ENCODE peak calls at places on chromosomes 2 and 18, in four cellular contexts. N is neural progenitor cell, K is fibroblast of lung, S is SK-N-SH. X is an unnamed sample.

GRCh38 chr18:73283788-73284187 is 416.0 kb upstream of the NETO1 start:
- DNase-seq in S (no peak), K (peak; percentile 10), N (no peak), X (no peak)

GRCh38 chr2:180240774-180241173 is 233.7 kb upstream of the CWC22 start:
- DNase-seq in N (no peak), K (peak; percentile 41), S (no peak), X (no peak)

GRCh38 chr2:109454304-109454703 is 159.5 kb downstream of the SEPTIN10 start:
- DNase-seq in S (no peak), N (no peak), K (no peak), X (no peak)

GRCh38 chr18:72973831-72974230 is 106.0 kb upstream of the NETO1 start:
- DNase-seq in N (no peak), K (no peak), S (no peak), X (no peak)

GRCh38 chr2:226121339-226121738 is 678.3 kb downstream of the IRS1 start:
- DNase-seq in K (peak; percentile 93), N (no peak), S (no peak), X (no peak)

GRCh38 chr18:58862404-58862803 is 2.3 kb upstream of the ZNF532 start:
- DNase-seq in N (peak; percentile 47), K (no peak), S (no peak), X (no peak)

GRCh38 chr2:37585295-37585908 is 86.0 kb downstream of the CDC42EP3 start:
- DNase-seq in N (no peak), S (no peak), K (peak; percentile 72), X (peak; percentile 32)

GRCh38 chr2:158391876-158392275 is 64.7 kb downstream of the CCDC148 start:
- DNase-seq in S (no peak), K (peak; percentile 6), N (no peak), X (no peak)

GRCh38 chr2:11014026-11014425 is 102.3 kb downstream of the KCNF1 start:
- DNase-seq in S (no peak), N (no peak), K (no peak), X (no peak)

GRCh38 chr18:42255908-42256765 is 301.1 kb downstream of the PIK3C3 start:
- DNase-seq in S (no peak), N (no peak), K (no peak), X (no peak)

GRCh38 chr18:32048507-32049091 is 30.0 kb downstream of the RNF125 start:
- DNase-seq in K (peak; percentile 33), S (no peak), N (no peak), X (no peak)

GRCh38 chr2:201901770-201902169 is 95.4 kb downstream of the CDK15 start:
- DNase-seq in N (peak; percentile 72), K (no peak), S (no peak), X (no peak)

GRCh38 chr18:62045316-62045715 is 141.5 kb downstream of the PIGN start:
- DNase-seq in N (no peak), K (no peak), S (no peak), X (no peak)

GRCh38 chr2:237691200-237691907 is 64.0 kb downstream of the LRRFIP1 start:
- DNase-seq in K (no peak), S (no peak), N (peak; percentile 65), X (no peak)

GRCh38 chr2:71646028-71646427 is 192.7 kb downstream of the DYSF start:
- DNase-seq in S (no peak), N (no peak), K (peak; percentile 10), X (no peak)

GRCh38 chr2:1487758-1488715 is 74.8 kb downstream of the TPO start:
- DNase-seq in K (no peak), N (peak; percentile 14), S (peak; percentile 27), X (no peak)

GRCh38 chr2:85852979-85853498 is 35.8 kb downstream of the ST3GAL5 start:
- DNase-seq in K (no peak), S (peak; percentile 50), N (no peak), X (peak; percentile 66)

GRCh38 chr18:63378919-63379638 is 12.1 kb upstream of the KDSR start:
- DNase-seq in S (no peak), K (no peak), N (no peak), X (no peak)

GRCh38 chr2:219429958-219430586 is 4.6 kb upstream of the SPEG start:
- DNase-seq in S (no peak), K (no peak), N (no peak), X (no peak)

GRCh38 chr2:175166216-175166824 is 1.7 kb downstream of the ATF2 start:
- DNase-seq in N (no peak), K (no peak), S (no peak), X (no peak)

GRCh38 chr2:127105656-127106456 is 1.1 kb downstream of the BIN1 start:
- DNase-seq in S (peak; percentile 80), K (peak; percentile 69), N (peak; percentile 73), X (peak; percentile 85)

GRCh38 chr2:13681936-13682335 is 950.6 kb upstream of the LRATD1 start:
- DNase-seq in S (no peak), K (peak; percentile 70), N (no peak), X (no peak)

GRCh38 chr2:208072250-208072892 is 47.0 kb upstream of the PLEKHM3 start:
- DNase-seq in S (peak; percentile 71), N (peak; percentile 78), K (peak; percentile 74), X (peak; percentile 73)

GRCh38 chr2:18987592-18988073 is 370.8 kb downstream of the OSR1 start:
- DNase-seq in N (no peak), K (peak; percentile 93), S (no peak), X (peak; percentile 68)
- H3K9ac ChIP-seq in N (no peak overlapping the region), K (no peak overlapping the region), S (peak overlapping the region; percentile 42), X (no peak overlapping the region)

DNA sequence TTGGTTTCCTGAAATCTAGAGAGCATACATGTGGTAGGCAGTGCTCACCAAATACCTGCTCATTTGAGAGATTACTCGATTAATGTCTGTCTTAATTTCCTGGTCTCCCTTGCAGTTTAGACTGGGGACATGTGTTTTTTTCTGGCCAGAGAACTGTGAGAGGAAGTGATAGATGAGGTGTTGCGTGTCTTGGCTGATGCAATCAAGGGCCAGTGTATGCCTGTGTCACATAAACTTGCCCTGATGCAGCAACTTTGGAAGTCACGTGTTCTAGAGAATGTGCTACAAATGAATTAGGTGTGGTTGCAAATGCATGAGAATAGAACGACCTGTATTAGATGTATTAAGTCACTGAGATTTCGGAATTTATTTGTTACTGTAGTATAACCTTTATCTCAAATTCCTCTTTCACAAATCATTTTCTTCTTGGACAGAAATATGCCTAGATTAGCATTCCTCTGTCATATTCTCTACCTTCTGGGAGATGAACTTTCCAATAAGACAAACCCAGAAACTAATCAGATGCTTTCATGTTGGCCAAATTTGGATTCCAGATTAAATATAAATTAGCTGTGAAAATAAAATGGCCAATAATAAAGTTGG is 9.9 kb upstream of the IL1A start:
- DNase-seq in S (no peak), N (no peak), K (peak; percentile 97), X (no peak)
- H3K4me1 ChIP-seq in S (no peaks in the 10 kb centered on the region), N (no peaks in the 10 kb centered on the region), K (peaks cover 4% of the 10 kb centered on the region), X (no peaks in the 10 kb centered on the region)

DNA sequence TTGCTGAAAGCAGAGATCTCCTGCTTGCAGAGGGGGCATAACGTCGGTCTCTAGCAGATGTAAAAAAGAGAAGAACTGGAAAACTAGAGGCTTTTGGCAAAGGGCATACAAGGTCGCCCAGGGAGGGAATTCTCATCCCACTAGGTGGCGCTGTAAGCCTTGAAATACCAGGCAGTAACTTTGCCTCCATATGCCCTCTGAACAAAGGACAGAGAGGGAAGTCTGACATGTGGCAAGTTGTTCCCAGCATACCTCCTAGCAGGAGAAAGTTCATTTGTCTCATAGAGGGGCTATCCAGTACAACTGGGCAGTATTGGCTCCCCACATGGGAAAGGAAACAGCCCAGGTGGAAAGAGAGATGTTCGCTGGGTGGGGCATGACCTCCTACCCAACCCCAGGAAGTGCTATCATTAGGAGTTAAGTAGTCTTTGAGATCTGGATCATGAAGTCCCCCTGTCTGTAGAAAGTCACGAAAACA is 40.0 kb downstream of the STK17B start:
- DNase-seq in S (peak; percentile 7), K (peak; percentile 32), N (peak; percentile 24), X (no peak)
- H3K9me3 ChIP-seq in S (peaks cover 30% of the 10 kb centered on the region), K (no peaks in the 10 kb centered on the region), N (peaks cover 5% of the 10 kb centered on the region), X (peaks cover 42% of the 10 kb centered on the region)

DNA sequence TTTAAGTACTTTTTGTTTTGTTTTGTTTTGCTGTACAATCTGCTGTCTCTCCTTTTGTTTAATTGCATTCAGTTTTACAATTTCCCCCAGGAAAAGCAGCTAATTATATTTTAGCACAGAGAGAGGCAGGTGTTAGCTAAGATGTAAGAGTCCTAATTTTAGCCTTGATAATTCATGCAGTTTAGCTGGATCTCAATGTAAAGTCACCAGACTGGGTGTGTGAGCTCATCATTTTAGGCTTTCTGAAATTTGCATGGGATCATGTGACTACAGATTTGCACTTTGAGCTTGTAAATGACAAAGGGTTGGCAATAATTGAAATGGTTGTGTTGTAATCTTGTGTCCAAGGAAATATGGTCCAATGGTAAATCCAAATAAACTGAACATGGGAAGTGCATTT is 68.5 kb downstream of the ETAA1 start:
- DNase-seq in S (no peak), K (no peak), N (no peak), X (no peak)
- H3K9ac ChIP-seq in S (no peak overlapping the region), K (no peak overlapping the region), N (no peak overlapping the region), X (no peak overlapping the region)